ENCODE peak calls at places on chromosomes 3 and 15, in six cellular contexts. I is ELF-1, Y is NCI-H1105 treated with DMSO at 0.1 percent for 48 hours, S is RWPE2, D is SW 1271, E is lower lobe of right lung. Q is an unnamed sample.

GRCh38 chr15:98647026-98647773 is 1.1 kb upstream of the IGF1R start:
- DNase-seq in S (peak; percentile 90), E (peak; percentile 81), I (peak; percentile 77), Y (peak; percentile 59), D (peak; percentile 88), Q (no peak)

GRCh38 chr3:72776-73175 is 123.8 kb upstream of the CHL1 start:
- DNase-seq in S (no peak), Y (no peak), D (no peak), I (no peak), E (no peak), Q (no peak)

GRCh38 chr3:121477589-121477988 is 68.2 kb downstream of the POLQ start:
- DNase-seq in I (no peak), S (no peak), Y (no peak), D (peak; percentile 58), E (no peak), Q (no peak)

GRCh38 chr15:68335251-68335650 is 57.7 kb downstream of the FEM1B start:
- DNase-seq in E (no peak), I (no peak), D (no peak), S (no peak), Y (peak; percentile 73), Q (no peak)

GRCh38 chr3:174547801-174548200 is 311.3 kb upstream of the NAALADL2 start:
- DNase-seq in D (no peak), I (no peak), Y (no peak), E (no peak), S (no peak), Q (no peak)

GRCh38 chr3:182735672-182736071 is 57.6 kb upstream of the ATP11B start:
- DNase-seq in I (no peak), Y (no peak), D (no peak), E (no peak), S (no peak), Q (no peak)

GRCh38 chr15:76065267-76065666 is 5.5 kb downstream of the TMEM266 start:
- DNase-seq in S (no peak), E (no peak), I (peak; percentile 4), D (no peak), Y (no peak), Q (no peak)

GRCh38 chr3:169774186-169774585 is 990 bp downstream of the MYNN start:
- DNase-seq in Y (no peak), S (no peak), D (no peak), I (no peak), E (no peak), Q (no peak)

GRCh38 chr15:66129561-66129960 is 124.0 kb downstream of the MEGF11 start:
- DNase-seq in S (no peak), Y (no peak), I (no peak), D (no peak), E (no peak), Q (no peak)

GRCh38 chr3:57957823-57958222 is 50.4 kb upstream of the FLNB start:
- DNase-seq in S (no peak), E (no peak), Y (no peak), I (no peak), D (no peak), Q (no peak)

GRCh38 chr15:78243491-78243941 is 9.2 kb upstream of the ACSBG1 start:
- DNase-seq in I (peak; percentile 76), Y (no peak), S (peak; percentile 77), E (no peak), D (no peak), Q (peak; percentile 85)

GRCh38 chr3:21718161-21718765 is 32.7 kb downstream of the ZNF385D start:
- DNase-seq in I (no peak), E (no peak), S (no peak), Y (no peak), D (peak; percentile 88), Q (no peak)

GRCh38 chr3:11236588-11237461 is 35.4 kb upstream of the ATG7 start:
- DNase-seq in I (peak; percentile 64), Y (peak; percentile 71), D (peak; percentile 63), E (peak; percentile 77), S (peak; percentile 72), Q (no peak)

GRCh38 chr3:9690451-9691450 is 12.9 kb upstream of the CPNE9 start:
- DNase-seq in S (no peak), E (no peak), Y (no peak), D (no peak), I (no peak), Q (no peak)

GRCh38 chr3:107846282-107846852 is 244.5 kb downstream of the CD47 start:
- DNase-seq in Y (no peak), S (no peak), E (peak; percentile 74), I (peak; percentile 88), D (no peak), Q (no peak)

Q was measured in mesenteric fat pad.